ENCODE peak calls at places on chromosome 11, in four cellular contexts. X is heart left ventricle; T is CD4-positive, CD25-positive, alpha-beta regulatory T cell; A is Peyer's patch. Q is an unnamed sample. For H3K27me3, the result is how much of the 10 kb centered on the place peaks cover.

GRCh38 chr11:96143016-96143670 is 199.9 kb downstream of the MAML2 start:
- DNase-seq in X (no peak), T (no peak), A (no peak), Q (no peak)

GRCh38 chr11:122186439-122187080 is 70.5 kb upstream of the BLID start:
- DNase-seq in X (no peak), T (no peak), A (no peak), Q (no peak)

GRCh38 chr11:78365381-78365792 is 52.2 kb downstream of the GAB2 start:
- DNase-seq in X (no peak), T (no peak), A (no peak), Q (peak)

GRCh38 chr11:124769804-124770774 is 8.0 kb upstream of the ESAM start:
- DNase-seq in X (no peak), T (no peak), A (no peak), Q (no peak)

GRCh38 chr11:44709966-44710365 is 16.8 kb upstream of the TSPAN18 start:
- DNase-seq in X (no peak), T (no peak), A (no peak), Q (no peak)

GRCh38 chr11:71913716-71914115 is 14.7 kb downstream of the XNDC1N start:
- DNase-seq in X (no peak), T (no peak), A (no peak), Q (no peak)

GRCh38 chr11:83540112-83540675 is 254.0 kb upstream of the CCDC90B start:
- DNase-seq in X (no peak), T (no peak), A (no peak), Q (no peak)

GRCh38 chr11:58390551-58391063 is 16.1 kb downstream of the OR5B3 start:
- DNase-seq in X (no peak), T (no peak), A (no peak), Q (no peak)

GRCh38 chr11:92865352-92865751 is 104.1 kb upstream of the MTNR1B start:
- DNase-seq in X (no peak), T (no peak), A (no peak), Q (no peak)

GRCh38 chr11:45161252-45162063 is 15.0 kb downstream of the PRDM11 start:
- DNase-seq in X (no peak), T (no peak), A (peak), Q (peak)

GRCh38 chr11:33268945-33269567 is 11.9 kb downstream of the HIPK3 start:
- DNase-seq in X (no peak), T (no peak), A (no peak), Q (no peak)

GRCh38 chr11:15845261-15845660 is 511.1 kb downstream of the SOX6 start:
- DNase-seq in X (no peak), T (no peak), A (no peak), Q (no peak)

GRCh38 chr11:67519726-67520125 is 3.5 kb downstream of the CABP2 start:
- DNase-seq in X (no peak), T (no peak), A (no peak), Q (no peak)

GRCh38 chr11:120586072-120586471 is 74.5 kb downstream of the GRIK4 start:
- DNase-seq in X (no peak), T (no peak), A (no peak), Q (no peak)

GRCh38 chr11:10498426-10499250 is 42.3 kb downstream of the RNF141 start:
- DNase-seq in X (no peak), T (no peak), A (no peak), Q (no peak)

GRCh38 chr11:125569913-125570621 is 790 bp downstream of the EI24 start:
- DNase-seq in X (no peak), T (no peak), A (no peak), Q (peak)

GRCh38 chr11:96303980-96304379 is 39.0 kb downstream of the MAML2 start:
- DNase-seq in X (no peak), T (no peak), A (no peak), Q (no peak)

GRCh38 chr11:94876645-94877445 is 96.5 kb downstream of the CWC15 start:
- DNase-seq in X (peak), T (no peak), A (no peak), Q (no peak)

GRCh38 chr11:121929581-121929980 is 186.4 kb downstream of the BLID start:
- DNase-seq in X (peak), T (no peak), A (no peak), Q (no peak)

GRCh38 chr11:96388891-96389603 is 665 bp downstream of the CCDC82 start:
- DNase-seq in X (no peak), T (no peak), A (no peak), Q (no peak)

GRCh38 chr11:134879931-134880330 is 467.9 kb upstream of the B3GAT1 start:
- DNase-seq in X (no peak), T (no peak), A (no peak), Q (no peak)

GRCh38 chr11:73710964-73711363 is 49.9 kb downstream of the RAB6A start:
- DNase-seq in X (no peak), T (no peak), A (no peak), Q (no peak)

GRCh38 chr11:4891996-4892640 is 10.4 kb downstream of the OR51T1 start:
- DNase-seq in X (no peak), T (no peak), A (no peak), Q (no peak)

GRCh38 chr11:71566081-71566620 is 788 bp downstream of the KRTAP5-10 start:
- DNase-seq in X (no peak), T (no peak), A (no peak), Q (no peak)

GRCh38 chr11:134014502-134014901 is 54.4 kb upstream of the JAM3 start:
- DNase-seq in X (peak), T (no peak), A (no peak), Q (no peak)

DNA sequence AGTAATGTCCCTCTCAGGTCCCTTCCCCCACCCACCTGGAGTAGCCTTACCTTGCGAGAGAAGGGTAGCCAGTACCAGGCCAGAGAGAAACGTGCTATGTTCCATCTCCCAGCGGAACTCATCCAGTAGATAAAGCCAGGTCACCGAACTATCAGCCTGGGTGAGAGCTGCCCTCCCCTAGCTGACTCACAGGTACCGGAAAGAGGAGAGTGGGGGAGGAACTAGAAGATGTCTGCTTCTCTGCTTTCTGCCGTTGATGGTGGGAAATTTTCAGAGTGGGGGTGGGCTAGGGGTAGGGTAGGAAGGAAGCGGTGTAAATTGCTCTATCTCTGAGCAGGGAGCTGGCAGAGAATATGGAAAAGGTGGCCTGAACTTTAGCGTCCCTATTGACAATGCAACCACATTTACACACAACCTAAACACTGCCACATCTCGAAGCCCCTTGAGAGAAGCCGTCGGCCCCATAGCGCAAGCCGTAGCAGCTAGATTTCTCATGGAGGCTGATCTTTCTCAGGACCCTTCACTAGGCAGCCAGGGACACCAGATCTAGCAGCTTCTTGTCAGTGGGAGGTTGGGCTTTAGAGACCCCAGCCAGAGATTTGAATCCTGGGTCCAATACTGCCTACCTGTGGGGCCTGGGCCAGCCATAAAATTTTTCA is at the start of gene CD3D:
- DNase-seq in X (no peak), T (peak), A (no peak), Q (no peak)
- H3K27me3 ChIP-seq in X (under half), T (under half), A (under half), Q (under half)

DNA sequence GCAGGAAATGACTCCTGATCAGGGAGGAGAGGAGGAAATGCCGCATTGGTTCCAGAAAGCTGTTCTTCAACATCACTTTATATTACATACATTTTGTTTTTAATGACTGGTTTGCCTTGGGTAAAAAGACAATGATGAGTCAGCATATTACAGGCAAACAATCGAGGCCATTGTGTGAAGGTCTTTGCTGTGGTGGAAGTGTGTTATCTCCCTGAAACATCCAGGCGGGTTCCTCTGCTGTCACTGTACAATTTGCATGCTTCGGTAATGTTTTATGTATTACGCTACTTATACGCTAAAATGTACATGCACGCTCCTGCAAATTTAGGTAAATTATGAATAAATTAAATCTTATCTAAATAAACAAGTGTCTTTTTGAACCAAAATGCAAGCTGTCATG is 161.1 kb downstream of the KIRREL3 start:
- DNase-seq in X (no peak), T (no peak), A (no peak), Q (no peak)
- H3K27me3 ChIP-seq in X (under half), T (under half), A (under half), Q (under half)

DNA sequence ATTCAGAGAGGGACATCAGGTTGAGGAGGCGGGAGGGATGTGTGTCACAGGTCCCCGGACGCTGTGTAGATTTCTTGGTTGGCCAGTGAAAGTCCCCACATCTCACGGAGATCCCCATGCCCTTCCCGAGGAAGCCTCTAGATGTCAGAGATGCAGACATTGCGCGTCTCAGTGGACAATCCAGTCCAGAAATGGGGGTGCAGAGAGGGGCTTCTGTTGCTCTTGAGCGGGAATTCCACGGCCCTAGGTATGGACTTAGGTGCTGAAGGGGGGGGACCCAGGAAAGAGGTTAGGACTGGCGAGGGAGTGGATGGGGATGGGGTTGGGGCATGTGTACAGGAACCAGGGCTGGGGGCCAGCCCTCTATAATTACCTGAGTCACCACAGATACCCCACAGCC is 7.0 kb downstream of the THY1 start:
- DNase-seq in X (no peak), T (no peak), A (no peak), Q (no peak)
- H3K27me3 ChIP-seq in X (under half), T (under half), A (under half), Q (under half)

GRCh38 chr11:1130276-1131032 is 27.3 kb upstream of the MUC5AC start:
- DNase-seq in X (no peak), T (no peak), A (peak), Q (peak)
- H3K27me3 ChIP-seq in X (under half), T (under half), A (under half), Q (under half)

DNA sequence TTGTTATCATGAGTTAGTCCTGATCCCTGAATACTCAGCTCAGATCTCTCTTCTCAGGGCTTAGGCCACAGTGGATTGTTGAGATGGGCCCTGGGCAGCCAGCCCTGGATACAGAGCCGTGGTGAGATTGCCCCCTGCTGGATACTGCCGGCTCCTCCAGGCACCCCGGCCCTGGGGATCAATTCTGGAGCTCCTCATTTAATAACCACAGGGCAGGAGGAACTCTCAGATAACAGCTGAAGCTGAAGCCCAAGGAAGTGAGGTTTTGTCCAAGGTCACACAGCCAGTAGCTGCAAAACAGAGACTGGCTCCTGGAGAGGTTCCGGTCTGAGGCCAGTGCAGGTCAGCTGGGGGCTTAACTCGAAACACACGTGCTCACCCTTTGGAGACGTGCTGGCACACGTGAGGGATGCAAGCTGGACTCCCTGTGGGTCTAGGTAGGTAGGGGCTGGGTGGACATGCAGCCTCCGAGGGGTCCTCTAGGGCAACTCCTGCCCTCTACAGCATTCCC is 16.0 kb downstream of the USH1C start:
- DNase-seq in X (peak), T (peak), A (peak), Q (peak)
- H3K27me3 ChIP-seq in X (under half), T (under half), A (under half), Q (under half)

DNA sequence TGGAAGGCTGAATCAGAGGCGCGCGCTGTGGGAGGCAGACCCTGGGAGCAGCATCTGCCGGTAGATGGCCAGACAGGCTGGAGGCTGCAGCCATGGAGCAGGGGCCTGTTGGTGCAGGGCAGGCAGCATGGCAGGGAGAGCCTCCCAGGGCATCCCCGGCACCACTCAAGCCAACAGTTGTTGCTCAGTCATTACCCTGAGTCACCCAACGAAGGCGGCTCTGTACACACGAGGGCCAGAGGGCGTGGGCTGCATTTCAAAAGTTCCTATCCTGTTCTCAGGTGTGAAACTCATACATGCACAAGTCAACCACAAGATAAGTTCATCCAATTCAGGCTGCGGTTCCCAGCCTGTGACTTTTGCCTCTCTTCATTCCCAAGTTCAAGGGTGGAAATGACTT is 2.6 kb downstream of the ANO1 start:
- DNase-seq in X (no peak), T (no peak), A (no peak), Q (peak)
- H3K27me3 ChIP-seq in X (under half), T (under half), A (under half), Q (under half)

DNA sequence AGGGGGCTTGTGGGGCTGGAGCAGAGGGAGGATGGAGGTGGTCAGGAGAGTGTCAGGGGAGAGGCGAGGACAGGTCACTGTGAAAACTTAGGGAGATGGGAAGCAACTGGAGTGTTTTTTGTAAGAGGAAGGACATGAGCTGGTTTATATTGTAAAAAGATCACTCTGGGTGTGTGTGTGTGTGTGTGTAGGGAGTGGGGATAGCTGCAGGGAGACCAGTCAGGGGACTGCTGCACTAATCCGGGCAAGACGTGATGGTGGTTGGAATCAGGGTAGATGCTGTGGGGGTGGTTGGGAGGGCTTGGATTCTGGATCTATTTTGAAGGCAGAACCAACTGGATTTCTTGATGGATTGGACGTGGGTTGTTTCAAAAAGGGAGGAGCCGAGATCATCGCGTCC is 11.3 kb upstream of the SYT7 start:
- DNase-seq in X (no peak), T (no peak), A (no peak), Q (no peak)
- H3K27me3 ChIP-seq in X (under half), T (under half), A (under half), Q (under half)

GRCh38 chr11:20611445-20611844 is 12.0 kb downstream of the SLC6A5 start:
- DNase-seq in X (no peak), T (no peak), A (no peak), Q (no peak)

GRCh38 chr11:20609727-20610707 is 10.6 kb downstream of the SLC6A5 start:
- DNase-seq in X (peak), T (peak), A (peak), Q (peak)

GRCh38 chr11:20610825-20611224 is 11.4 kb downstream of the SLC6A5 start:
- DNase-seq in X (no peak), T (no peak), A (no peak), Q (no peak)

GRCh38 chr11:20612416-20612815 is 13.0 kb downstream of the SLC6A5 start:
- DNase-seq in X (no peak), T (no peak), A (no peak), Q (no peak)

DNA sequence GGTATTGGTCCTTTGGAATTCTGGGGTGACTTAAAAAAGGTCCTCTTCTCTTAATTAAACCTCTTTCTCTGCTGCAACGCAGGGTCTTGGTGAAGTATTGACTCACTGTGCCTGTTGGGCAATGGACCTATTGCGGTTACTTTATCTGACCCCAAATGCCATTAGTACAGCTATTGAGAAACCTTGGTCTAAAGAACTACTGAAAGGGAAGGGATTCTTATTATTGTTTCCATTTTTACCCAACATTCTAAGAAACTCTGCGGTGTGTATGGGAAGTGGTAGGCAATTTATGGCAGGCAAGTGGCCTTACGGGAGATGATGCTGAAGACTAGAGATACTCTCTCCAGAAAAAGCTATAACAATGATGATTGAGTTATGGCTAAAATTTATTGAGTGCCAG is 12.5 kb downstream of the SLC6A5 start:
- DNase-seq in X (no peak), T (no peak), A (no peak), Q (no peak)
- H3K27me3 ChIP-seq in X (under half), T (under half), A (under half), Q (half or more)

GRCh38 chr11:70074701-70075100 is 3.4 kb upstream of the ANO1 start:
- DNase-seq in X (peak), T (no peak), A (peak), Q (no peak)

GRCh38 chr11:70071996-70072395 is 6.1 kb upstream of the ANO1 start:
- DNase-seq in X (no peak), T (no peak), A (no peak), Q (no peak)

GRCh38 chr11:70073881-70074371 is 4.2 kb upstream of the ANO1 start:
- DNase-seq in X (peak), T (no peak), A (no peak), Q (no peak)

GRCh38 chr11:70072471-70073187 is 5.5 kb upstream of the ANO1 start:
- DNase-seq in X (no peak), T (no peak), A (no peak), Q (no peak)

GRCh38 chr11:70073188-70073817 is 4.8 kb upstream of the ANO1 start:
- DNase-seq in X (peak), T (no peak), A (no peak), Q (no peak)
- H3K27me3 ChIP-seq in X (under half), T (under half), A (under half), Q (half or more)

Q was measured in stomach.